ENCODE peak calls at places on chromosomes 6 and 20, in seven cellular contexts. One of them, this sample, is unnamed.
A peak's percentile ranks its signal among the peaks of the same experiment; 100 is the strongest.

GRCh38 chr20:62860924-62861691 is 514 bp downstream of the TCFL5 start:
- DNase-seq in mammary epithelial cell: no peak
- DNase-seq in right atrium auricular region: no peak
- DNase-seq in K562: peak; percentile 64
- DNase-seq in fibroblast of lung: peak; percentile 25
- DNase-seq in A673: peak; percentile 51
- DNase-seq in dorsolateral prefrontal cortex: no peak
- DNase-seq in this sample: no peak

GRCh38 chr6:137013031-137013430 is 31.7 kb downstream of the IL20RA start:
- DNase-seq in mammary epithelial cell: peak; percentile 26
- DNase-seq in dorsolateral prefrontal cortex: no peak
- DNase-seq in K562: no peak
- DNase-seq in fibroblast of lung: peak; percentile 92
- DNase-seq in right atrium auricular region: no peak
- DNase-seq in A673: no peak
- DNase-seq in this sample: peak; percentile 75

GRCh38 chr6:13538084-13538483 is 36.3 kb upstream of the SIRT5 start:
- DNase-seq in right atrium auricular region: no peak
- DNase-seq in dorsolateral prefrontal cortex: no peak
- DNase-seq in fibroblast of lung: peak; percentile 51
- DNase-seq in mammary epithelial cell: peak; percentile 22
- DNase-seq in A673: peak; percentile 72
- DNase-seq in K562: peak; percentile 47
- DNase-seq in this sample: peak; percentile 61

GRCh38 chr20:60113771-60114170 is 155.5 kb downstream of the CDH26 start:
- DNase-seq in mammary epithelial cell: no peak
- DNase-seq in dorsolateral prefrontal cortex: no peak
- DNase-seq in A673: no peak
- DNase-seq in K562: no peak
- DNase-seq in fibroblast of lung: no peak
- DNase-seq in right atrium auricular region: no peak
- DNase-seq in this sample: no peak

GRCh38 chr6:166419268-166419667 is 36.5 kb upstream of the MPC1 start:
- DNase-seq in mammary epithelial cell: peak; percentile 76
- DNase-seq in fibroblast of lung: peak; percentile 71
- DNase-seq in dorsolateral prefrontal cortex: no peak
- DNase-seq in A673: no peak
- DNase-seq in K562: no peak
- DNase-seq in right atrium auricular region: no peak
- DNase-seq in this sample: peak; percentile 64

GRCh38 chr20:12153616-12154015 is 235.9 kb downstream of the BTBD3 start:
- DNase-seq in mammary epithelial cell: peak; percentile 88
- DNase-seq in A673: no peak
- DNase-seq in right atrium auricular region: no peak
- DNase-seq in fibroblast of lung: peak; percentile 81
- DNase-seq in dorsolateral prefrontal cortex: no peak
- DNase-seq in K562: no peak
- DNase-seq in this sample: no peak

GRCh38 chr20:22491188-22491500 is 93.2 kb downstream of the FOXA2 start:
- DNase-seq in mammary epithelial cell: no peak
- DNase-seq in right atrium auricular region: no peak
- DNase-seq in dorsolateral prefrontal cortex: no peak
- DNase-seq in A673: no peak
- DNase-seq in K562: no peak
- DNase-seq in fibroblast of lung: no peak
- DNase-seq in this sample: no peak

GRCh38 chr6:167898673-167899311 is 72.1 kb downstream of the AFDN start:
- DNase-seq in A673: peak; percentile 73
- DNase-seq in right atrium auricular region: no peak
- DNase-seq in dorsolateral prefrontal cortex: no peak
- DNase-seq in mammary epithelial cell: peak; percentile 14
- DNase-seq in K562: no peak
- DNase-seq in fibroblast of lung: peak; percentile 40
- DNase-seq in this sample: peak; percentile 48

GRCh38 chr6:36616888-36617521 is 22.8 kb downstream of the SRSF3 start:
- DNase-seq in fibroblast of lung: peak; percentile 63
- DNase-seq in right atrium auricular region: peak; percentile 59
- DNase-seq in dorsolateral prefrontal cortex: no peak
- DNase-seq in mammary epithelial cell: peak; percentile 100
- DNase-seq in A673: no peak
- DNase-seq in K562: no peak
- DNase-seq in this sample: peak; percentile 98

GRCh38 chr6:3397229-3398164 is 59.4 kb downstream of the SLC22A23 start:
- DNase-seq in fibroblast of lung: no peak
- DNase-seq in A673: no peak
- DNase-seq in right atrium auricular region: no peak
- DNase-seq in dorsolateral prefrontal cortex: no peak
- DNase-seq in mammary epithelial cell: no peak
- DNase-seq in K562: no peak
- DNase-seq in this sample: no peak

DNA sequence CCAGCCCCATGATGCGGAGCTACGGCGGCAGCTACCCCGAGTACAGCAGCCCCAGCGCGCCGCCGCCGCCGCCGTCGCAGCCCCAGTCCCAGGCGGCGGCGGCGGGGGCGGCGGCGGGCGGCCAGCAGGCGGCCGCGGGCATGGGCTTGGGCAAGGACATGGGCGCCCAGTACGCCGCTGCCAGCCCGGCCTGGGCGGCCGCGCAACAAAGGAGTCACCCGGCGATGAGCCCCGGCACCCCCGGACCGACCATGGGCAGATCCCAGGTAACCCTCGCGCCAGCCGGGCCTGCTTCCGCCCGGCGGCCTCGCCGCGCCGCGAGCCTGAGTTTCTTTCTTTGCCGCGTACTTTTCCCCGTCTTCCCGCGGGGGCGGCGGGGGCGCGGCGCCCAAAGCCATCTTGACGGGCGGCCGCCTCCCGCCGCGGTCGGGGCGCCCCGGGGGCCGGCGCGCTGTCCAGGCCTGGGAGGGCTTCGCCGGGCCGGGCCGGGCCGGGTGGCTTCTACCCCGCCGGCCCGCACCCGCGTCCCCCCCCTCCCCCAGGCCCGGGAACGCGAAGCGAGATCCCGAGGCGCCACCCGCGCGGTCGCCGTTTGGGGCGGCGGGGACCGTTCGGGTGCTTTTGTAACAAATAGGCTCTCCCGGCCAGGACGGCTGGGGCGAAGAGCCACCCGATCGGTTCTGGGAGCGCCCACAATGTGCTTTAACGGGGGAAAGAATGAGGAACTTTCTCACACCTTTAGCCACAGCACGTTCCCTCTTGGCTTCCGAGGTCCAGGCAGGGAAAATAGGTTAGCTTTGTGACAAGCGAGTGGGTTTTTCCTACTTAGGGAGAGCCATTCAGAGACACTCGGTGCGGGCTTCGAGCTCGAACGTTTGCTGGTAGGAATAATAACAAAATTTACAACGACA is 2.3 kb downstream of the ARID1B start:
- DNase-seq in A673: peak; percentile 54
- DNase-seq in K562: peak; percentile 62
- DNase-seq in dorsolateral prefrontal cortex: no peak
- DNase-seq in mammary epithelial cell: peak; percentile 46
- DNase-seq in right atrium auricular region: no peak
- DNase-seq in fibroblast of lung: peak; percentile 29
- DNase-seq in this sample: no peak
- TF ChIP-seq CTCF in A673: no peak
- TF ChIP-seq CTCF in K562: no peak
- TF ChIP-seq CTCF in dorsolateral prefrontal cortex: no peak
- TF ChIP-seq CTCF in mammary epithelial cell: no peak
- TF ChIP-seq CTCF in right atrium auricular region: peak; percentile 6
- TF ChIP-seq CTCF in fibroblast of lung: no peak
- TF ChIP-seq CTCF in this sample: no peak

DNA sequence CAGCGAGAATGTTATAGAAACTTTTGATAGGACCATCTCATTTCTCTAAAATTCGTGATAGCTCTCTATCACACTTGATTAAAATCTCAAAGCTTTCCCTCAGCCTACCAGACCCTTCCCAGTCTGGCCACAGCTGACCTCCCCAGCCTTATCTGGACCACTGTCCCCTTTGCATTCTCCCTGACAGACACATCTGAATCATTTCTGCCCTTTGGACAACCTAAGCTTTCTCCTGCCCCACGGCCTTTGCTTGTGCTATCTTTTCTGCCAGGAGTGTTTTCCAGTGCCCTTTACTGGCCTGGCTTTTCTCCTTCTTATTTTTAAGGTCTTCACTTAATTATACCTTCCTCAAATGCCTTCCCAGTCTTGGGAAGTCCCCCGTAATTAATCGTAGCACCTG is 136.0 kb upstream of the RNF24 start:
- DNase-seq in A673: no peak
- DNase-seq in K562: no peak
- DNase-seq in fibroblast of lung: no peak
- DNase-seq in right atrium auricular region: no peak
- DNase-seq in mammary epithelial cell: no peak
- DNase-seq in dorsolateral prefrontal cortex: no peak
- DNase-seq in this sample: no peak
- H3K4me3 ChIP-seq in A673: no peak overlapping the region
- H3K4me3 ChIP-seq in K562: no peak overlapping the region
- H3K4me3 ChIP-seq in fibroblast of lung: no peak overlapping the region
- H3K4me3 ChIP-seq in right atrium auricular region: no peak overlapping the region
- H3K4me3 ChIP-seq in mammary epithelial cell: no peak overlapping the region
- H3K4me3 ChIP-seq in dorsolateral prefrontal cortex: no peak overlapping the region
- H3K4me3 ChIP-seq in this sample: no peak overlapping the region

DNA sequence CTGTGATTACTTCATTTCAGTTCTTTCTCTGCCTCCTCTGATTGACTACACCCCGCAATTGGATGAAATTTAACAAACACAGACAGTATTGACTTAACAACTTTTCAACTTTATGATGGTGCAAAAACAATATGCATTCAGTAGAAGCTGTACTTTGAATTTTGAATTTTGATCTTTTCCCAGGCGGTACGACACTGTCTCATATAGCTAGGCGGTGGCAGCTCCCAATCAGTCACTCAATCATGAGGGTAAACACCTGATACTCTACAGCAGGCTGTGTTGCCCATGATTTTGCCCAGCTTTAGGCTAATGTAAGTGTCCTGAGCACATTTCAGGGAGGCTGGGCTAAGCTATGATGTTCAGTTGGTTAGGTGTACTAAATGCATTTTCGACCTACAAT is 47.5 kb upstream of the MYLIP start:
- DNase-seq in dorsolateral prefrontal cortex: no peak
- DNase-seq in mammary epithelial cell: no peak
- DNase-seq in fibroblast of lung: no peak
- DNase-seq in right atrium auricular region: no peak
- DNase-seq in A673: no peak
- DNase-seq in K562: no peak
- DNase-seq in this sample: no peak
- H3K27me3 ChIP-seq in dorsolateral prefrontal cortex: no peaks in the 10 kb centered on the region
- H3K27me3 ChIP-seq in mammary epithelial cell: peaks cover 8% of the 10 kb centered on the region
- H3K27me3 ChIP-seq in fibroblast of lung: peaks cover 2% of the 10 kb centered on the region
- H3K27me3 ChIP-seq in right atrium auricular region: no peaks in the 10 kb centered on the region
- H3K27me3 ChIP-seq in A673: peaks cover 23% of the 10 kb centered on the region
- H3K27me3 ChIP-seq in K562: no peaks in the 10 kb centered on the region
- H3K27me3 ChIP-seq in this sample: peaks cover 6% of the 10 kb centered on the region

GRCh38 chr6:38507173-38507572 is 132.6 kb downstream of the BTBD9 start:
- DNase-seq in A673: no peak
- DNase-seq in dorsolateral prefrontal cortex: no peak
- DNase-seq in right atrium auricular region: no peak
- DNase-seq in fibroblast of lung: no peak
- DNase-seq in K562: no peak
- DNase-seq in mammary epithelial cell: no peak
- DNase-seq in this sample: no peak
- TF ChIP-seq CTCF in A673: no peak
- TF ChIP-seq CTCF in dorsolateral prefrontal cortex: no peak
- TF ChIP-seq CTCF in right atrium auricular region: no peak
- TF ChIP-seq CTCF in fibroblast of lung: no peak
- TF ChIP-seq CTCF in K562: no peak
- TF ChIP-seq CTCF in mammary epithelial cell: no peak
- TF ChIP-seq CTCF in this sample: no peak

DNA sequence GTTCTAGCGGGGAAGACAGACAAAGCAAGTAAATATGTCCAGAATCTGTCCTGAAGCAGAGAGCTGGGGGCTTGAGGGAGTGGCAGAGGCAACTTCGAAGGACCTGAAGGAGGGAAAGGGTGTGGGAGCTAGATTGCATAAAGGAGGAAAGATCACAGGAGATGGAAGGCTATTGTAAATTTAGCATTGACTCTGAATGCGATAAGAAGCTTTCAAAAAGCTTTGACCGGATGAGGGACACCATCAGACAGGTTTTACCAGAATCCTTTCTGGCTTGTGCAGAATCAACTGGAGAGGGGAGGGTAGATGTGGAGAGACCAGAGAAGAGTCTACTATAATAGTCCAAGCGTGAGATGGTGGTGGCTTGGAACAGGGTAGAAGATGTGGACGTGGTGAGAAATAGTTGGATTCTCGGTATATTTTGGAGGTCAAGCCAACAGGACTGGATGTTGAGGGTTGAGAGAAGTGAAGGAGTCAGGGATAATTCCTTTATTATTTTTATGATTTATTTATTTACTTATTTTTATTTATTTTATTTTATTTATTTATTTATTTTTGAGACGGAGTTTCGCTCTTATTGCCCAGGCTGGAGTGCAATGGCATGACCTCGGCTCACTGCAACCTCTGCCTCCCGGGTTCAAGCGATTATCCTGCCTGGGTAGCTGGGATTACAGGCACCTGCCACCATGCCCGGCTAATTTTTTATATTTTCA is 19.9 kb upstream of the RIPOR3 start:
- DNase-seq in right atrium auricular region: no peak
- DNase-seq in mammary epithelial cell: no peak
- DNase-seq in dorsolateral prefrontal cortex: no peak
- DNase-seq in fibroblast of lung: no peak
- DNase-seq in K562: no peak
- DNase-seq in A673: no peak
- DNase-seq in this sample: peak; percentile 20
- H3K4me3 ChIP-seq in right atrium auricular region: no peak overlapping the region
- H3K4me3 ChIP-seq in mammary epithelial cell: no peak overlapping the region
- H3K4me3 ChIP-seq in dorsolateral prefrontal cortex: no peak overlapping the region
- H3K4me3 ChIP-seq in fibroblast of lung: no peak overlapping the region
- H3K4me3 ChIP-seq in K562: no peak overlapping the region
- H3K4me3 ChIP-seq in A673: no peak overlapping the region
- H3K4me3 ChIP-seq in this sample: no peak overlapping the region

GRCh38 chr20:38604873-38605303 is 3.3 kb downstream of the ARHGAP40 start:
- DNase-seq in fibroblast of lung: peak; percentile 60
- DNase-seq in mammary epithelial cell: peak; percentile 93
- DNase-seq in A673: no peak
- DNase-seq in K562: no peak
- DNase-seq in right atrium auricular region: no peak
- DNase-seq in dorsolateral prefrontal cortex: no peak
- DNase-seq in this sample: peak; percentile 95
- H3K27me3 ChIP-seq in fibroblast of lung: peaks cover 42% of the 10 kb centered on the region
- H3K27me3 ChIP-seq in mammary epithelial cell: no peaks in the 10 kb centered on the region
- H3K27me3 ChIP-seq in A673: peaks cover 25% of the 10 kb centered on the region
- H3K27me3 ChIP-seq in K562: peaks cover 32% of the 10 kb centered on the region
- H3K27me3 ChIP-seq in right atrium auricular region: peaks cover 5% of the 10 kb centered on the region
- H3K27me3 ChIP-seq in dorsolateral prefrontal cortex: peaks cover 40% of the 10 kb centered on the region
- H3K27me3 ChIP-seq in this sample: no peaks in the 10 kb centered on the region

GRCh38 chr6:56364482-56365313 is 117.3 kb upstream of the COL21A1 start:
- DNase-seq in K562: no peak
- DNase-seq in mammary epithelial cell: peak; percentile 68
- DNase-seq in A673: peak; percentile 44
- DNase-seq in right atrium auricular region: no peak
- DNase-seq in fibroblast of lung: peak; percentile 88
- DNase-seq in dorsolateral prefrontal cortex: no peak
- DNase-seq in this sample: no peak
- TF ChIP-seq CTCF in K562: no peak
- TF ChIP-seq CTCF in mammary epithelial cell: no peak
- TF ChIP-seq CTCF in A673: no peak
- TF ChIP-seq CTCF in right atrium auricular region: no peak
- TF ChIP-seq CTCF in fibroblast of lung: no peak
- TF ChIP-seq CTCF in dorsolateral prefrontal cortex: no peak
- TF ChIP-seq CTCF in this sample: no peak

GRCh38 chr6:6037179-6037578 is 30.5 kb upstream of the NRN1 start:
- DNase-seq in K562: no peak
- DNase-seq in mammary epithelial cell: no peak
- DNase-seq in dorsolateral prefrontal cortex: no peak
- DNase-seq in A673: no peak
- DNase-seq in fibroblast of lung: no peak
- DNase-seq in right atrium auricular region: no peak
- DNase-seq in this sample: no peak
- H3K4me3 ChIP-seq in K562: no peak overlapping the region
- H3K4me3 ChIP-seq in mammary epithelial cell: no peak overlapping the region
- H3K4me3 ChIP-seq in dorsolateral prefrontal cortex: no peak overlapping the region
- H3K4me3 ChIP-seq in A673: no peak overlapping the region
- H3K4me3 ChIP-seq in fibroblast of lung: no peak overlapping the region
- H3K4me3 ChIP-seq in right atrium auricular region: no peak overlapping the region
- H3K4me3 ChIP-seq in this sample: no peak overlapping the region